ENCODE peak calls at places on chromosomes 12 and 14, in eight cellular contexts. I, K, W, E, Q, Y, J and V are unnamed samples.

GRCh38 chr12:51070004-51070403 is 13.4 kb downstream of the CSRNP2 start:
- DNase-seq in I (peak; percentile 46), K (no peak), W (no peak), E (no peak), Q (no peak), Y (no peak), J (no peak), V (peak; percentile 78)

GRCh38 chr14:67186789-67187188 is 2.5 kb upstream of the GARIN2 start:
- DNase-seq in I (no peak), K (no peak), W (no peak), E (no peak), Q (no peak), Y (no peak), J (no peak), V (peak; percentile 15)

GRCh38 chr12:131264625-131265024 is 310.9 kb downstream of the ADGRD1 start:
- DNase-seq in I (no peak), K (no peak), W (no peak), E (no peak), Q (no peak), Y (no peak), J (peak; percentile 81), V (no peak)

GRCh38 chr12:132430838-132431826 is 58.8 kb upstream of the FBRSL1 start:
- DNase-seq in I (no peak), K (no peak), W (no peak), E (no peak), Q (no peak), Y (no peak), J (no peak), V (no peak)

GRCh38 chr12:101608301-101609133 is 13.7 kb downstream of the MYBPC1 start:
- DNase-seq in I (no peak), K (no peak), W (no peak), E (no peak), Q (no peak), Y (peak; percentile 66), J (no peak), V (no peak)

GRCh38 chr12:31353730-31354708 is 28.1 kb upstream of the SINHCAF start:
- DNase-seq in I (no peak), K (peak; percentile 6), W (no peak), E (no peak), Q (no peak), Y (no peak), J (no peak), V (no peak)

GRCh38 chr12:124764870-124765570 is 98.6 kb downstream of the SCARB1 start:
- DNase-seq in I (peak; percentile 100), K (peak; percentile 91), W (peak; percentile 55), E (peak; percentile 98), Q (no peak), Y (no peak), J (no peak), V (peak; percentile 99)

GRCh38 chr12:113158439-113159203 is 9.1 kb downstream of the CFAP73 start:
- DNase-seq in I (no peak), K (no peak), W (no peak), E (no peak), Q (no peak), Y (no peak), J (no peak), V (no peak)

GRCh38 chr14:63286071-63286470 is 32.7 kb downstream of the GPHB5 start:
- DNase-seq in I (no peak), K (no peak), W (no peak), E (no peak), Q (no peak), Y (no peak), J (no peak), V (no peak)

GRCh38 chr12:19129486-19130223 is at the start of gene PLEKHA5:
- DNase-seq in I (peak; percentile 71), K (peak; percentile 70), W (peak; percentile 56), E (peak; percentile 51), Q (peak; percentile 81), Y (peak; percentile 86), J (peak; percentile 64), V (peak; percentile 66)

GRCh38 chr14:68487805-68488590 is 304.9 kb downstream of the ZFP36L1 start:
- DNase-seq in I (peak; percentile 53), K (no peak), W (peak; percentile 39), E (peak; percentile 88), Q (no peak), Y (no peak), J (peak; percentile 66), V (peak; percentile 80)

GRCh38 chr12:1212529-1212928 is 221.5 kb downstream of the ERC1 start:
- DNase-seq in I (no peak), K (no peak), W (no peak), E (no peak), Q (no peak), Y (no peak), J (no peak), V (no peak)

GRCh38 chr12:6695313-6696045 is 5.1 kb downstream of the PIANP start:
- DNase-seq in I (no peak), K (no peak), W (no peak), E (no peak), Q (no peak), Y (no peak), J (no peak), V (no peak)

GRCh38 chr12:106096376-106096775 is 42.4 kb downstream of the NUAK1 start:
- DNase-seq in I (peak; percentile 80), K (peak; percentile 54), W (no peak), E (peak; percentile 82), Q (no peak), Y (no peak), J (peak; percentile 72), V (no peak)

GRCh38 chr14:46250113-46250703 is 401.4 kb downstream of the RPL10L start:
- DNase-seq in I (no peak), K (peak; percentile 14), W (peak; percentile 45), E (no peak), Q (no peak), Y (no peak), J (peak; percentile 35), V (peak; percentile 37)

GRCh38 chr12:85000766-85001165 is 35.3 kb downstream of the TSPAN19 start:
- DNase-seq in I (no peak), K (no peak), W (no peak), E (no peak), Q (no peak), Y (no peak), J (no peak), V (no peak)

GRCh38 chr14:77738559-77739250 is 22.3 kb downstream of the SNW1 start:
- DNase-seq in I (peak; percentile 32), K (peak; percentile 50), W (peak; percentile 40), E (peak; percentile 74), Q (no peak), Y (no peak), J (no peak), V (peak; percentile 66)

GRCh38 chr14:73714656-73715081 is 485 bp upstream of the PNMA1 start:
- DNase-seq in I (no peak), K (peak; percentile 72), W (no peak), E (no peak), Q (no peak), Y (no peak), J (no peak), V (peak; percentile 45)

GRCh38 chr12:65335021-65335714 is 56.7 kb downstream of the MSRB3 start:
- DNase-seq in I (peak; percentile 92), K (peak; percentile 91), W (peak; percentile 89), E (peak; percentile 87), Q (no peak), Y (no peak), J (peak; percentile 25), V (peak; percentile 89)

GRCh38 chr12:94650143-94651056 is at the start of gene TMCC3:
- DNase-seq in I (no peak), K (no peak), W (no peak), E (no peak), Q (peak; percentile 51), Y (peak; percentile 80), J (no peak), V (peak; percentile 22)

GRCh38 chr12:54159140-54159539 is 29.6 kb downstream of the SMUG1 start:
- DNase-seq in I (no peak), K (no peak), W (no peak), E (no peak), Q (no peak), Y (no peak), J (no peak), V (no peak)

GRCh38 chr12:97267803-97268202 is 194.8 kb upstream of the RMST start:
- DNase-seq in I (no peak), K (no peak), W (no peak), E (no peak), Q (no peak), Y (no peak), J (no peak), V (no peak)

GRCh38 chr14:57418999-57419398 is 28.6 kb downstream of the NAA30 start:
- DNase-seq in I (no peak), K (no peak), W (no peak), E (no peak), Q (no peak), Y (no peak), J (no peak), V (no peak)

GRCh38 chr14:38336298-38336697 is 80.4 kb upstream of the CLEC14A start:
- DNase-seq in I (no peak), K (no peak), W (no peak), E (no peak), Q (no peak), Y (no peak), J (no peak), V (no peak)

GRCh38 chr12:21656931-21657335 is 709 bp downstream of the LDHB start:
- DNase-seq in I (peak; percentile 38), K (peak; percentile 67), W (peak; percentile 25), E (peak; percentile 41), Q (peak; percentile 28), Y (peak; percentile 66), J (peak; percentile 56), V (peak; percentile 42)

GRCh38 chr12:88812610-88813009 is 232.3 kb upstream of the KITLG start:
- DNase-seq in I (no peak), K (no peak), W (no peak), E (no peak), Q (no peak), Y (no peak), J (no peak), V (no peak)
- TF ChIP-seq CTCF in I (no peak), K (no peak), W (no peak), E (no peak), Q (no peak), Y (no peak), J (no peak), V (no peak)

DNA sequence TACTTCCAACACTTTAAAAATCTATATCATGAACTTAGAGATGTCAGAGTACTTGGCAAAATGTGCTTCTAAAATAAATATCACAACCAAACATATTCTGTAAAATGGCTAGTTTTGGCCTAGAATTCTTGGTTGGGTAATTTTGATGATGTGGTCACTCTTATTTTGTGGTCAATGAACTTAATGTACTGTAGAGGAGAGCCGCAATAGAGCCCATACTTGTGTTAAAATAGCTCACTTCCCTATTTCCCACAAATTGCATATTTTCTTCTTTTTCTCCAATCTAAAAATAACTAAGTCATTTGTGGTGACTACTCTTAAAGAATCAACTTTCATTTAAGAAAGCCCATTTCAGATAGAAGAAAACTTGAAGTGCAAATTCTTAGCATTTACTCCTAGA is 619.4 kb downstream of the CCER1 start:
- DNase-seq in I (peak; percentile 79), K (peak; percentile 67), W (peak; percentile 28), E (peak; percentile 39), Q (no peak), Y (no peak), J (no peak), V (peak; percentile 70)
- H3K4me3 ChIP-seq in I (no peak overlapping the region), K (no peak overlapping the region), W (no peak overlapping the region), E (no peak overlapping the region), Q (no peak overlapping the region), Y (no peak overlapping the region), J (no peak overlapping the region), V (no peak overlapping the region)

GRCh38 chr14:106831322-106831720 is 1304.9 kb downstream of the TMEM121 start:
- DNase-seq in I (no peak), K (no peak), W (no peak), E (no peak), Q (no peak), Y (peak; percentile 71), J (peak; percentile 75), V (peak; percentile 6)
- TF ChIP-seq CTCF in I (no peak), K (peak; percentile 35), W (peak; percentile 44), E (no peak), Q (no peak), Y (peak; percentile 37), J (no peak), V (peak; percentile 39)

GRCh38 chr14:55313480-55313879 is 42.3 kb downstream of the FBXO34 start:
- DNase-seq in I (no peak), K (no peak), W (no peak), E (no peak), Q (no peak), Y (no peak), J (no peak), V (no peak)
- H3K4me3 ChIP-seq in I (no peak overlapping the region), K (no peak overlapping the region), W (no peak overlapping the region), E (no peak overlapping the region), Q (no peak overlapping the region), Y (no peak overlapping the region), J (no peak overlapping the region), V (no peak overlapping the region)